ENCODE peak calls at places on chromosomes 6 and 20, in eight cellular contexts. H is astrocyte of the hippocampus; I is activated CD4-positive, alpha-beta T cell treated with anti-CD3 and anti-CD28 coated beads, Interleukin-2, amount 50 U/mL, for 1 hour; C is heart right ventricle; U is AG04450; S is choroid plexus epithelial cell; K is PC-3; J is substantia nigra. B is an unnamed sample.

GRCh38 chr6:45681860-45682488 is 304.2 kb upstream of the SUPT3H start:
- DNase-seq in I (peak; percentile 13), J (no peak), U (no peak), S (no peak), H (no peak), C (no peak), K (peak; percentile 34), B (peak; percentile 34)

GRCh38 chr6:157143885-157144795 is 179.2 kb downstream of the TMEM242 start:
- DNase-seq in K (no peak), C (no peak), J (no peak), S (peak; percentile 55), U (no peak), I (no peak), H (peak; percentile 52), B (no peak)

GRCh38 chr6:34159844-34160243 is 14.0 kb upstream of the GRM4 start:
- DNase-seq in C (no peak), J (no peak), U (no peak), S (no peak), H (no peak), I (no peak), K (no peak), B (no peak)

GRCh38 chr6:158057213-158057987 is 75.7 kb downstream of the SYNJ2 start:
- DNase-seq in C (no peak), J (no peak), I (no peak), U (peak; percentile 78), S (peak; percentile 84), H (peak; percentile 87), K (peak; percentile 93), B (no peak)

GRCh38 chr6:7139835-7140470 is 32.2 kb downstream of the RREB1 start:
- DNase-seq in I (no peak), U (no peak), J (no peak), H (no peak), C (no peak), K (no peak), S (no peak), B (no peak)

GRCh38 chr6:14848019-14848418 is 397.9 kb upstream of the JARID2 start:
- DNase-seq in H (no peak), K (no peak), I (no peak), S (no peak), J (no peak), C (no peak), U (peak; percentile 20), B (no peak)

GRCh38 chr20:41572010-41572572 is 46.1 kb downstream of the CHD6 start:
- DNase-seq in J (no peak), C (no peak), K (no peak), S (peak; percentile 17), H (no peak), I (no peak), U (no peak), B (no peak)

GRCh38 chr6:169158182-169158573 is 95.5 kb downstream of the THBS2 start:
- DNase-seq in H (peak; percentile 81), I (no peak), U (no peak), K (no peak), J (peak; percentile 28), S (peak; percentile 91), C (peak; percentile 76), B (no peak)

GRCh38 chr20:44456611-44457010 is 19.1 kb upstream of the TTPAL start:
- DNase-seq in H (no peak), J (no peak), K (no peak), U (no peak), C (no peak), S (no peak), I (no peak), B (no peak)

GRCh38 chr6:137808191-137808590 is 58.9 kb upstream of the TNFAIP3 start:
- DNase-seq in K (peak; percentile 91), U (no peak), H (peak; percentile 68), J (no peak), C (no peak), S (peak; percentile 61), I (no peak), B (no peak)

B was measured in central memory CD4-positive, alpha-beta T cell.